ENCODE peak calls at places on chromosomes 11 and 22, in four cellular contexts. One of them, this sample, is unnamed.
A peak's percentile ranks its signal among the peaks of the same experiment; 100 is the strongest.

GRCh38 chr11:64241430-64242153 is 697 bp downstream of the FKBP2 start:
- DNase-seq in activated CD4-positive, CD25-positive, alpha-beta regulatory T cell: peak; percentile 99
- DNase-seq in EL: peak; percentile 99
- DNase-seq in HT-29: peak; percentile 100
- DNase-seq in this sample: peak; percentile 99

GRCh38 chr11:45095691-45096010 is 50.8 kb upstream of the PRDM11 start:
- DNase-seq in activated CD4-positive, CD25-positive, alpha-beta regulatory T cell: no peak
- DNase-seq in EL: no peak
- DNase-seq in HT-29: no peak
- DNase-seq in this sample: no peak

GRCh38 chr11:34044664-34045485 is 6.7 kb upstream of the CAPRIN1 start:
- DNase-seq in HT-29: peak; percentile 61
- DNase-seq in activated CD4-positive, CD25-positive, alpha-beta regulatory T cell: no peak
- DNase-seq in EL: peak; percentile 87
- DNase-seq in this sample: peak; percentile 94

GRCh38 chr11:20125927-20126326 is 34.3 kb downstream of the DBX1 start:
- DNase-seq in activated CD4-positive, CD25-positive, alpha-beta regulatory T cell: no peak
- DNase-seq in EL: peak; percentile 73
- DNase-seq in HT-29: no peak
- DNase-seq in this sample: peak; percentile 83

GRCh38 chr11:112219476-112220232 is 6.6 kb upstream of the PTS start:
- DNase-seq in EL: peak; percentile 76
- DNase-seq in HT-29: peak; percentile 93
- DNase-seq in activated CD4-positive, CD25-positive, alpha-beta regulatory T cell: no peak
- DNase-seq in this sample: no peak

GRCh38 chr22:31244044-31244942 is 32.2 kb downstream of the LIMK2 start:
- DNase-seq in EL: peak; percentile 85
- DNase-seq in activated CD4-positive, CD25-positive, alpha-beta regulatory T cell: no peak
- DNase-seq in HT-29: no peak
- DNase-seq in this sample: peak; percentile 92

GRCh38 chr11:46352063-46352841 is 5.0 kb downstream of the DGKZ start:
- DNase-seq in activated CD4-positive, CD25-positive, alpha-beta regulatory T cell: peak; percentile 50
- DNase-seq in EL: no peak
- DNase-seq in HT-29: peak; percentile 51
- DNase-seq in this sample: no peak

GRCh38 chr22:45999379-45999971 is 22.5 kb upstream of the WNT7B start:
- DNase-seq in EL: no peak
- DNase-seq in HT-29: no peak
- DNase-seq in activated CD4-positive, CD25-positive, alpha-beta regulatory T cell: no peak
- DNase-seq in this sample: peak; percentile 82

GRCh38 chr11:75024764-75025211 is 36.1 kb downstream of the NEU3 start:
- DNase-seq in HT-29: no peak
- DNase-seq in EL: no peak
- DNase-seq in activated CD4-positive, CD25-positive, alpha-beta regulatory T cell: no peak
- DNase-seq in this sample: no peak

GRCh38 chr11:61797263-61797944 is 4.7 kb downstream of the FEN1 start:
- DNase-seq in EL: peak; percentile 83
- DNase-seq in HT-29: peak; percentile 92
- DNase-seq in activated CD4-positive, CD25-positive, alpha-beta regulatory T cell: peak; percentile 45
- DNase-seq in this sample: peak; percentile 96

GRCh38 chr11:30631148-30631547 is 45.0 kb upstream of the MPPED2 start:
- DNase-seq in EL: no peak
- DNase-seq in activated CD4-positive, CD25-positive, alpha-beta regulatory T cell: no peak
- DNase-seq in HT-29: no peak
- DNase-seq in this sample: no peak

GRCh38 chr11:128735935-128736610 is 42.2 kb downstream of the FLI1 start:
- DNase-seq in HT-29: no peak
- DNase-seq in activated CD4-positive, CD25-positive, alpha-beta regulatory T cell: no peak
- DNase-seq in EL: no peak
- DNase-seq in this sample: no peak

GRCh38 chr22:47928626-47929025 is 1166.2 kb downstream of the TBC1D22A start:
- DNase-seq in activated CD4-positive, CD25-positive, alpha-beta regulatory T cell: no peak
- DNase-seq in EL: no peak
- DNase-seq in HT-29: no peak
- DNase-seq in this sample: no peak

GRCh38 chr22:21443735-21444421 is 23.3 kb upstream of the TMEM191C start:
- DNase-seq in EL: no peak
- DNase-seq in activated CD4-positive, CD25-positive, alpha-beta regulatory T cell: no peak
- DNase-seq in HT-29: no peak
- DNase-seq in this sample: no peak

GRCh38 chr11:4025957-4026324 is 68.7 kb upstream of the RRM1 start:
- DNase-seq in activated CD4-positive, CD25-positive, alpha-beta regulatory T cell: no peak
- DNase-seq in EL: peak; percentile 30
- DNase-seq in HT-29: no peak
- DNase-seq in this sample: no peak

GRCh38 chr11:69861901-69862300 is 42.7 kb upstream of the FGF3 start:
- DNase-seq in activated CD4-positive, CD25-positive, alpha-beta regulatory T cell: no peak
- DNase-seq in HT-29: no peak
- DNase-seq in EL: no peak
- DNase-seq in this sample: no peak

GRCh38 chr22:35686298-35686697 is 31.4 kb upstream of the APOL5 start:
- DNase-seq in HT-29: no peak
- DNase-seq in EL: no peak
- DNase-seq in activated CD4-positive, CD25-positive, alpha-beta regulatory T cell: no peak
- DNase-seq in this sample: no peak

GRCh38 chr22:46747646-46748045 is 9.6 kb upstream of the CERK start:
- DNase-seq in activated CD4-positive, CD25-positive, alpha-beta regulatory T cell: no peak
- DNase-seq in EL: no peak
- DNase-seq in HT-29: no peak
- DNase-seq in this sample: peak; percentile 22

GRCh38 chr11:109726061-109726460 is 304.1 kb downstream of the C11orf87 start:
- DNase-seq in HT-29: no peak
- DNase-seq in activated CD4-positive, CD25-positive, alpha-beta regulatory T cell: no peak
- DNase-seq in EL: no peak
- DNase-seq in this sample: no peak

GRCh38 chr11:99020324-99021225 is at the start of gene CNTN5:
- DNase-seq in activated CD4-positive, CD25-positive, alpha-beta regulatory T cell: no peak
- DNase-seq in HT-29: no peak
- DNase-seq in EL: peak; percentile 1
- DNase-seq in this sample: no peak

GRCh38 chr11:100676901-100677300 is 10.2 kb upstream of the ARHGAP42 start:
- DNase-seq in EL: no peak
- DNase-seq in activated CD4-positive, CD25-positive, alpha-beta regulatory T cell: no peak
- DNase-seq in HT-29: no peak
- DNase-seq in this sample: no peak

GRCh38 chr11:122440783-122441701 is 214.5 kb upstream of the UBASH3B start:
- DNase-seq in EL: peak; percentile 8
- DNase-seq in activated CD4-positive, CD25-positive, alpha-beta regulatory T cell: no peak
- DNase-seq in HT-29: no peak
- DNase-seq in this sample: no peak

GRCh38 chr11:129251067-129251466 is 58.9 kb upstream of the ARHGAP32 start:
- DNase-seq in activated CD4-positive, CD25-positive, alpha-beta regulatory T cell: no peak
- DNase-seq in EL: peak; percentile 26
- DNase-seq in HT-29: no peak
- DNase-seq in this sample: no peak

GRCh38 chr11:47437746-47438418 is 11.1 kb downstream of the RAPSN start:
- DNase-seq in HT-29: no peak
- DNase-seq in EL: no peak
- DNase-seq in activated CD4-positive, CD25-positive, alpha-beta regulatory T cell: no peak
- DNase-seq in this sample: no peak

This sample was measured in osteoblast.